ENCODE peak calls at places on chromosomes 7 and 10, in eight cellular contexts. One of them, this sample, is unnamed.
A peak's percentile ranks its signal among the peaks of the same experiment; 100 is the strongest.

GRCh38 chr7:78019457-78020130 is 221.0 kb downstream of the PHTF2 start:
- DNase-seq in foreskin fibroblast: peak; percentile 86
- DNase-seq in glutamatergic neuron: peak; percentile 90
- DNase-seq in MCF 10A: peak; percentile 34
- DNase-seq in lower lobe of right lung: peak; percentile 94
- DNase-seq in ACHN: peak; percentile 80
- DNase-seq in HuH-7.5: peak; percentile 79
- DNase-seq in ELR: peak; percentile 87
- DNase-seq in this sample: peak; percentile 79

GRCh38 chr7:132004528-132004927 is 448.1 kb upstream of the PODXL start:
- DNase-seq in foreskin fibroblast: peak; percentile 14
- DNase-seq in glutamatergic neuron: no peak
- DNase-seq in MCF 10A: peak; percentile 4
- DNase-seq in lower lobe of right lung: no peak
- DNase-seq in ACHN: no peak
- DNase-seq in HuH-7.5: no peak
- DNase-seq in ELR: peak; percentile 20
- DNase-seq in this sample: no peak

GRCh38 chr10:132945125-132945893 is 2.9 kb upstream of the CFAP46 start:
- DNase-seq in foreskin fibroblast: no peak
- DNase-seq in glutamatergic neuron: no peak
- DNase-seq in MCF 10A: no peak
- DNase-seq in lower lobe of right lung: no peak
- DNase-seq in ACHN: no peak
- DNase-seq in HuH-7.5: no peak
- DNase-seq in ELR: no peak
- DNase-seq in this sample: no peak

GRCh38 chr10:33695536-33695935 is 361.1 kb upstream of the NRP1 start:
- DNase-seq in foreskin fibroblast: no peak
- DNase-seq in glutamatergic neuron: no peak
- DNase-seq in MCF 10A: no peak
- DNase-seq in lower lobe of right lung: no peak
- DNase-seq in ACHN: no peak
- DNase-seq in HuH-7.5: no peak
- DNase-seq in ELR: no peak
- DNase-seq in this sample: no peak

GRCh38 chr10:2928219-2928840 is 139.0 kb upstream of the PFKP start:
- DNase-seq in foreskin fibroblast: peak; percentile 56
- DNase-seq in glutamatergic neuron: peak; percentile 83
- DNase-seq in MCF 10A: peak; percentile 76
- DNase-seq in lower lobe of right lung: peak; percentile 65
- DNase-seq in ACHN: peak; percentile 68
- DNase-seq in HuH-7.5: peak; percentile 72
- DNase-seq in ELR: peak; percentile 62
- DNase-seq in this sample: peak; percentile 74

GRCh38 chr7:128406986-128407589 is 2.7 kb downstream of the IMPDH1 start:
- DNase-seq in foreskin fibroblast: no peak
- DNase-seq in glutamatergic neuron: peak; percentile 40
- DNase-seq in MCF 10A: no peak
- DNase-seq in lower lobe of right lung: no peak
- DNase-seq in ACHN: no peak
- DNase-seq in HuH-7.5: no peak
- DNase-seq in ELR: no peak
- DNase-seq in this sample: no peak

GRCh38 chr7:76383089-76383944 is 24.5 kb upstream of the YWHAG start:
- DNase-seq in foreskin fibroblast: no peak
- DNase-seq in glutamatergic neuron: no peak
- DNase-seq in MCF 10A: no peak
- DNase-seq in lower lobe of right lung: no peak
- DNase-seq in ACHN: no peak
- DNase-seq in HuH-7.5: no peak
- DNase-seq in ELR: peak; percentile 17
- DNase-seq in this sample: peak; percentile 38

GRCh38 chr7:46054290-46054689 is 133.2 kb upstream of the IGFBP3 start:
- DNase-seq in foreskin fibroblast: no peak
- DNase-seq in glutamatergic neuron: no peak
- DNase-seq in MCF 10A: no peak
- DNase-seq in lower lobe of right lung: no peak
- DNase-seq in ACHN: no peak
- DNase-seq in HuH-7.5: no peak
- DNase-seq in ELR: no peak
- DNase-seq in this sample: no peak

GRCh38 chr10:76303682-76304316 is 872.4 kb downstream of the LRMDA start:
- DNase-seq in foreskin fibroblast: peak; percentile 87
- DNase-seq in glutamatergic neuron: peak; percentile 76
- DNase-seq in MCF 10A: peak; percentile 73
- DNase-seq in lower lobe of right lung: peak; percentile 77
- DNase-seq in ACHN: peak; percentile 82
- DNase-seq in HuH-7.5: peak; percentile 43
- DNase-seq in ELR: peak; percentile 53
- DNase-seq in this sample: peak; percentile 62

GRCh38 chr7:155570991-155571390 is 24.6 kb upstream of the CNPY1 start:
- DNase-seq in foreskin fibroblast: no peak
- DNase-seq in glutamatergic neuron: no peak
- DNase-seq in MCF 10A: no peak
- DNase-seq in lower lobe of right lung: no peak
- DNase-seq in ACHN: no peak
- DNase-seq in HuH-7.5: no peak
- DNase-seq in ELR: no peak
- DNase-seq in this sample: no peak

GRCh38 chr10:124249812-124250432 is 156.5 kb upstream of the CHST15 start:
- DNase-seq in foreskin fibroblast: no peak
- DNase-seq in glutamatergic neuron: no peak
- DNase-seq in MCF 10A: peak; percentile 27
- DNase-seq in lower lobe of right lung: peak; percentile 13
- DNase-seq in ACHN: peak; percentile 21
- DNase-seq in HuH-7.5: no peak
- DNase-seq in ELR: peak; percentile 14
- DNase-seq in this sample: no peak

GRCh38 chr10:30701471-30702173 is 72.1 kb upstream of the LYZL2 start:
- DNase-seq in foreskin fibroblast: peak; percentile 64
- DNase-seq in glutamatergic neuron: no peak
- DNase-seq in MCF 10A: peak; percentile 80
- DNase-seq in lower lobe of right lung: no peak
- DNase-seq in ACHN: no peak
- DNase-seq in HuH-7.5: no peak
- DNase-seq in ELR: peak; percentile 72
- DNase-seq in this sample: no peak

GRCh38 chr7:66790219-66790618 is 49.7 kb downstream of the RABGEF1 start:
- DNase-seq in foreskin fibroblast: no peak
- DNase-seq in glutamatergic neuron: no peak
- DNase-seq in MCF 10A: no peak
- DNase-seq in lower lobe of right lung: no peak
- DNase-seq in ACHN: no peak
- DNase-seq in HuH-7.5: no peak
- DNase-seq in ELR: no peak
- DNase-seq in this sample: no peak

GRCh38 chr7:111006691-111007090 is 84.2 kb upstream of the LRRN3 start:
- DNase-seq in foreskin fibroblast: peak; percentile 52
- DNase-seq in glutamatergic neuron: no peak
- DNase-seq in MCF 10A: no peak
- DNase-seq in lower lobe of right lung: no peak
- DNase-seq in ACHN: no peak
- DNase-seq in HuH-7.5: no peak
- DNase-seq in ELR: peak; percentile 66
- DNase-seq in this sample: no peak

GRCh38 chr10:79195091-79195923 is 126.5 kb downstream of the ZMIZ1 start:
- DNase-seq in foreskin fibroblast: peak; percentile 92
- DNase-seq in glutamatergic neuron: peak; percentile 91
- DNase-seq in MCF 10A: peak; percentile 87
- DNase-seq in lower lobe of right lung: peak; percentile 91
- DNase-seq in ACHN: peak; percentile 83
- DNase-seq in HuH-7.5: peak; percentile 75
- DNase-seq in ELR: peak; percentile 86
- DNase-seq in this sample: peak; percentile 87

GRCh38 chr10:63197304-63198092 is 64.4 kb downstream of the NRBF2 start:
- DNase-seq in foreskin fibroblast: peak; percentile 59
- DNase-seq in glutamatergic neuron: no peak
- DNase-seq in MCF 10A: peak; percentile 61
- DNase-seq in lower lobe of right lung: no peak
- DNase-seq in ACHN: no peak
- DNase-seq in HuH-7.5: no peak
- DNase-seq in ELR: no peak
- DNase-seq in this sample: no peak

GRCh38 chr7:124783271-124783670 is 17.7 kb upstream of the GPR37 start:
- DNase-seq in foreskin fibroblast: no peak
- DNase-seq in glutamatergic neuron: no peak
- DNase-seq in MCF 10A: no peak
- DNase-seq in lower lobe of right lung: no peak
- DNase-seq in ACHN: no peak
- DNase-seq in HuH-7.5: no peak
- DNase-seq in ELR: no peak
- DNase-seq in this sample: no peak

GRCh38 chr7:114857605-114858004 is 64.3 kb upstream of the MDFIC start:
- DNase-seq in foreskin fibroblast: no peak
- DNase-seq in glutamatergic neuron: no peak
- DNase-seq in MCF 10A: no peak
- DNase-seq in lower lobe of right lung: no peak
- DNase-seq in ACHN: peak; percentile 17
- DNase-seq in HuH-7.5: no peak
- DNase-seq in ELR: no peak
- DNase-seq in this sample: no peak

GRCh38 chr10:44039599-44039998 is 345.3 kb downstream of the CXCL12 start:
- DNase-seq in foreskin fibroblast: no peak
- DNase-seq in glutamatergic neuron: no peak
- DNase-seq in MCF 10A: no peak
- DNase-seq in lower lobe of right lung: no peak
- DNase-seq in ACHN: no peak
- DNase-seq in HuH-7.5: no peak
- DNase-seq in ELR: no peak
- DNase-seq in this sample: no peak

GRCh38 chr10:26790596-26790995 is 70.2 kb downstream of the ABI1 start:
- DNase-seq in foreskin fibroblast: peak; percentile 18
- DNase-seq in glutamatergic neuron: no peak
- DNase-seq in MCF 10A: peak; percentile 44
- DNase-seq in lower lobe of right lung: no peak
- DNase-seq in ACHN: peak; percentile 6
- DNase-seq in HuH-7.5: no peak
- DNase-seq in ELR: peak; percentile 25
- DNase-seq in this sample: no peak

GRCh38 chr7:117448655-117449054 is 21.4 kb upstream of the ASZ1 start:
- DNase-seq in foreskin fibroblast: no peak
- DNase-seq in glutamatergic neuron: no peak
- DNase-seq in MCF 10A: no peak
- DNase-seq in lower lobe of right lung: no peak
- DNase-seq in ACHN: no peak
- DNase-seq in HuH-7.5: no peak
- DNase-seq in ELR: no peak
- DNase-seq in this sample: no peak

GRCh38 chr7:94056796-94057207 is 52.6 kb upstream of the BET1 start:
- DNase-seq in foreskin fibroblast: peak; percentile 92
- DNase-seq in glutamatergic neuron: no peak
- DNase-seq in MCF 10A: peak; percentile 91
- DNase-seq in lower lobe of right lung: no peak
- DNase-seq in ACHN: peak; percentile 100
- DNase-seq in HuH-7.5: no peak
- DNase-seq in ELR: peak; percentile 87
- DNase-seq in this sample: peak; percentile 67

GRCh38 chr10:60989400-60989876 is 45.5 kb upstream of the RHOBTB1 start:
- DNase-seq in foreskin fibroblast: no peak
- DNase-seq in glutamatergic neuron: no peak
- DNase-seq in MCF 10A: no peak
- DNase-seq in lower lobe of right lung: no peak
- DNase-seq in ACHN: no peak
- DNase-seq in HuH-7.5: no peak
- DNase-seq in ELR: no peak
- DNase-seq in this sample: peak; percentile 29

GRCh38 chr7:19969859-19970493 is 196.6 kb upstream of the TMEM196 start:
- DNase-seq in foreskin fibroblast: peak; percentile 44
- DNase-seq in glutamatergic neuron: no peak
- DNase-seq in MCF 10A: no peak
- DNase-seq in lower lobe of right lung: no peak
- DNase-seq in ACHN: peak; percentile 51
- DNase-seq in HuH-7.5: no peak
- DNase-seq in ELR: peak; percentile 52
- DNase-seq in this sample: peak; percentile 38

GRCh38 chr7:100884741-100885439 is 4.6 kb downstream of the UFSP1 start:
- DNase-seq in foreskin fibroblast: no peak
- DNase-seq in glutamatergic neuron: no peak
- DNase-seq in MCF 10A: no peak
- DNase-seq in lower lobe of right lung: no peak
- DNase-seq in ACHN: no peak
- DNase-seq in HuH-7.5: no peak
- DNase-seq in ELR: no peak
- DNase-seq in this sample: no peak

GRCh38 chr7:102019461-102019860 is 202.0 kb downstream of the CUX1 start:
- DNase-seq in foreskin fibroblast: no peak
- DNase-seq in glutamatergic neuron: no peak
- DNase-seq in MCF 10A: no peak
- DNase-seq in lower lobe of right lung: no peak
- DNase-seq in ACHN: no peak
- DNase-seq in HuH-7.5: no peak
- DNase-seq in ELR: no peak
- DNase-seq in this sample: no peak

This sample was measured in RWPE1.